ENCODE peak calls at places on chromosomes 5 and 9, in four cellular contexts. One of them, this sample, is unnamed. For H3K27me3, the result is how much of the 10 kb centered on the place peaks cover.

GRCh38 chr5:142922223-142922952 is 152.2 kb downstream of the ARHGAP26 start:
- DNase-seq in K562: peak
- DNase-seq in SK-N-SH: peak
- DNase-seq in GM12878: peak
- DNase-seq in this sample: peak

GRCh38 chr5:1324719-1325190 is 20.1 kb downstream of the CLPTM1L start:
- DNase-seq in K562: no peak
- DNase-seq in SK-N-SH: no peak
- DNase-seq in GM12878: no peak
- DNase-seq in this sample: no peak

GRCh38 chr5:41517909-41518308 is 7.5 kb upstream of the PLCXD3 start:
- DNase-seq in K562: no peak
- DNase-seq in SK-N-SH: no peak
- DNase-seq in GM12878: no peak
- DNase-seq in this sample: no peak

GRCh38 chr9:128554155-128554862 is 1.9 kb downstream of the SPTAN1 start:
- DNase-seq in K562: peak
- DNase-seq in SK-N-SH: peak
- DNase-seq in GM12878: peak
- DNase-seq in this sample: peak

GRCh38 chr9:104915049-104915448 is 12.9 kb downstream of the ABCA1 start:
- DNase-seq in K562: no peak
- DNase-seq in SK-N-SH: no peak
- DNase-seq in GM12878: no peak
- DNase-seq in this sample: no peak

GRCh38 chr5:155460501-155460931 is 447.0 kb downstream of the KIF4B start:
- DNase-seq in K562: no peak
- DNase-seq in SK-N-SH: no peak
- DNase-seq in GM12878: no peak
- DNase-seq in this sample: peak

GRCh38 chr9:108953983-108954574 is 19.9 kb downstream of the ABITRAM start:
- DNase-seq in K562: peak
- DNase-seq in SK-N-SH: peak
- DNase-seq in GM12878: no peak
- DNase-seq in this sample: peak

GRCh38 chr9:113738898-113739604 is 137.1 kb upstream of the ZNF618 start:
- DNase-seq in K562: no peak
- DNase-seq in SK-N-SH: peak
- DNase-seq in GM12878: no peak
- DNase-seq in this sample: no peak

GRCh38 chr5:143400541-143401252 is 2.8 kb downstream of the NR3C1 start:
- DNase-seq in K562: no peak
- DNase-seq in SK-N-SH: no peak
- DNase-seq in GM12878: no peak
- DNase-seq in this sample: no peak

GRCh38 chr5:160259341-160259740 is 30.0 kb downstream of the FABP6 start:
- DNase-seq in K562: no peak
- DNase-seq in SK-N-SH: no peak
- DNase-seq in GM12878: no peak
- DNase-seq in this sample: no peak

GRCh38 chr5:93163010-93163663 is 417.9 kb downstream of the NR2F1-AS1 start:
- DNase-seq in K562: no peak
- DNase-seq in SK-N-SH: no peak
- DNase-seq in GM12878: no peak
- DNase-seq in this sample: no peak

GRCh38 chr9:129751841-129752801 is 721 bp downstream of the PTGES start:
- DNase-seq in K562: no peak
- DNase-seq in SK-N-SH: peak
- DNase-seq in GM12878: no peak
- DNase-seq in this sample: no peak

GRCh38 chr9:89274838-89275237 is 36.2 kb upstream of the CKS2 start:
- DNase-seq in K562: no peak
- DNase-seq in SK-N-SH: no peak
- DNase-seq in GM12878: no peak
- DNase-seq in this sample: no peak

GRCh38 chr9:112110094-112110772 is 64.9 kb downstream of the SUSD1 start:
- DNase-seq in K562: no peak
- DNase-seq in SK-N-SH: no peak
- DNase-seq in GM12878: no peak
- DNase-seq in this sample: peak

GRCh38 chr9:114155263-114155966 is at the start of gene COL27A1:
- DNase-seq in K562: peak
- DNase-seq in SK-N-SH: peak
- DNase-seq in GM12878: no peak
- DNase-seq in this sample: peak

GRCh38 chr9:83473488-83473971 is 64.7 kb downstream of the FRMD3 start:
- DNase-seq in K562: no peak
- DNase-seq in SK-N-SH: no peak
- DNase-seq in GM12878: peak
- DNase-seq in this sample: no peak

GRCh38 chr9:89661391-89661949 is 56.7 kb downstream of the GADD45G start:
- DNase-seq in K562: no peak
- DNase-seq in SK-N-SH: no peak
- DNase-seq in GM12878: no peak
- DNase-seq in this sample: peak

GRCh38 chr5:76813982-76814562 is 4.8 kb upstream of the F2RL1 start:
- DNase-seq in K562: no peak
- DNase-seq in SK-N-SH: no peak
- DNase-seq in GM12878: no peak
- DNase-seq in this sample: peak

GRCh38 chr5:146731909-146732659 is 146.5 kb downstream of the PPP2R2B start:
- DNase-seq in K562: no peak
- DNase-seq in SK-N-SH: no peak
- DNase-seq in GM12878: no peak
- DNase-seq in this sample: no peak

GRCh38 chr9:134049236-134049635 is 18.6 kb downstream of the BRD3 start:
- DNase-seq in K562: no peak
- DNase-seq in SK-N-SH: no peak
- DNase-seq in GM12878: no peak
- DNase-seq in this sample: no peak

GRCh38 chr9:84659273-84659672 is 10.3 kb upstream of the NTRK2 start:
- DNase-seq in K562: no peak
- DNase-seq in SK-N-SH: no peak
- DNase-seq in GM12878: no peak
- DNase-seq in this sample: no peak

GRCh38 chr5:140342287-140342686 is 4.1 kb downstream of the HBEGF start:
- DNase-seq in K562: no peak
- DNase-seq in SK-N-SH: no peak
- DNase-seq in GM12878: peak
- DNase-seq in this sample: no peak

GRCh38 chr9:99039388-99040182 is 65.3 kb upstream of the TGFBR1 start:
- DNase-seq in K562: no peak
- DNase-seq in SK-N-SH: no peak
- DNase-seq in GM12878: no peak
- DNase-seq in this sample: no peak

GRCh38 chr5:164358531-164359259 is 853.3 kb downstream of the MAT2B start:
- DNase-seq in K562: peak
- DNase-seq in SK-N-SH: no peak
- DNase-seq in GM12878: no peak
- DNase-seq in this sample: no peak

GRCh38 chr9:89312154-89312616 is 1.2 kb downstream of the CKS2 start:
- DNase-seq in K562: no peak
- DNase-seq in SK-N-SH: peak
- DNase-seq in GM12878: no peak
- DNase-seq in this sample: no peak

GRCh38 chr5:151700816-151701215 is 14.1 kb upstream of the SPARC start:
- DNase-seq in K562: no peak
- DNase-seq in SK-N-SH: no peak
- DNase-seq in GM12878: peak
- DNase-seq in this sample: no peak

GRCh38 chr5:39616131-39616530 is 191.4 kb upstream of the DAB2 start:
- DNase-seq in K562: no peak
- DNase-seq in SK-N-SH: no peak
- DNase-seq in GM12878: no peak
- DNase-seq in this sample: no peak

GRCh38 chr9:92706218-92706940 is 36.4 kb upstream of the IPPK start:
- DNase-seq in K562: peak
- DNase-seq in SK-N-SH: no peak
- DNase-seq in GM12878: no peak
- DNase-seq in this sample: peak

GRCh38 chr9:117434568-117434967 is 19.7 kb upstream of the ASTN2 start:
- DNase-seq in K562: no peak
- DNase-seq in SK-N-SH: no peak
- DNase-seq in GM12878: no peak
- DNase-seq in this sample: no peak

GRCh38 chr9:70170151-70170795 is 88.5 kb upstream of the SMC5 start:
- DNase-seq in K562: no peak
- DNase-seq in SK-N-SH: no peak
- DNase-seq in GM12878: no peak
- DNase-seq in this sample: no peak

GRCh38 chr9:82490019-82490499 is 501.5 kb downstream of the SPATA31D1 start:
- DNase-seq in K562: no peak
- DNase-seq in SK-N-SH: no peak
- DNase-seq in GM12878: no peak
- DNase-seq in this sample: no peak

GRCh38 chr9:89549031-89549644 is 51.2 kb upstream of the SEMA4D start:
- DNase-seq in K562: peak
- DNase-seq in SK-N-SH: peak
- DNase-seq in GM12878: peak
- DNase-seq in this sample: peak

GRCh38 chr5:56829137-56829536 is 13.8 kb downstream of the MAP3K1 start:
- DNase-seq in K562: no peak
- DNase-seq in SK-N-SH: no peak
- DNase-seq in GM12878: no peak
- DNase-seq in this sample: no peak

GRCh38 chr5:123094227-123094918 is 5.3 kb downstream of the PRDM6 start:
- DNase-seq in K562: no peak
- DNase-seq in SK-N-SH: peak
- DNase-seq in GM12878: no peak
- DNase-seq in this sample: no peak

GRCh38 chr5:123091258-123091987 is 2.4 kb downstream of the PRDM6 start:
- DNase-seq in K562: no peak
- DNase-seq in SK-N-SH: no peak
- DNase-seq in GM12878: no peak
- DNase-seq in this sample: no peak

GRCh38 chr5:123093279-123094226 is 4.5 kb downstream of the PRDM6 start:
- DNase-seq in K562: no peak
- DNase-seq in SK-N-SH: peak
- DNase-seq in GM12878: no peak
- DNase-seq in this sample: no peak

GRCh38 chr5:123091988-123092583 is 3.0 kb downstream of the PRDM6 start:
- DNase-seq in K562: no peak
- DNase-seq in SK-N-SH: no peak
- DNase-seq in GM12878: no peak
- DNase-seq in this sample: no peak

GRCh38 chr5:123092696-123093095 is 3.7 kb downstream of the PRDM6 start:
- DNase-seq in K562: no peak
- DNase-seq in SK-N-SH: no peak
- DNase-seq in GM12878: no peak
- DNase-seq in this sample: no peak
- H3K27me3 ChIP-seq in K562: half or more
- H3K27me3 ChIP-seq in SK-N-SH: half or more
- H3K27me3 ChIP-seq in GM12878: under half
- H3K27me3 ChIP-seq in this sample: half or more

GRCh38 chr9:27545471-27545870 is 15.9 kb upstream of the MOB3B start:
- DNase-seq in K562: no peak
- DNase-seq in SK-N-SH: no peak
- DNase-seq in GM12878: no peak
- DNase-seq in this sample: no peak

GRCh38 chr9:27548055-27548741 is 18.6 kb upstream of the MOB3B start:
- DNase-seq in K562: no peak
- DNase-seq in SK-N-SH: peak
- DNase-seq in GM12878: no peak
- DNase-seq in this sample: no peak

GRCh38 chr9:27554712-27555111 is 18.6 kb downstream of the C9orf72 start:
- DNase-seq in K562: no peak
- DNase-seq in SK-N-SH: no peak
- DNase-seq in GM12878: no peak
- DNase-seq in this sample: no peak

GRCh38 chr9:27549196-27549737 is 19.7 kb upstream of the MOB3B start:
- DNase-seq in K562: no peak
- DNase-seq in SK-N-SH: no peak
- DNase-seq in GM12878: no peak
- DNase-seq in this sample: no peak
- TF ChIP-seq NFIC in K562: no peak
- TF ChIP-seq NFIC in SK-N-SH: peak
- TF ChIP-seq NFIC in GM12878: no peak
- TF ChIP-seq NFIC in this sample: no peak

GRCh38 chr5:176866913-176867312 is 32.2 kb downstream of the HK3 start:
- DNase-seq in K562: no peak
- DNase-seq in SK-N-SH: peak
- DNase-seq in GM12878: no peak
- DNase-seq in this sample: no peak

GRCh38 chr5:176868126-176868525 is 31.0 kb downstream of the HK3 start:
- DNase-seq in K562: no peak
- DNase-seq in SK-N-SH: no peak
- DNase-seq in GM12878: no peak
- DNase-seq in this sample: no peak

GRCh38 chr5:176868731-176869130 is 30.4 kb downstream of the HK3 start:
- DNase-seq in K562: no peak
- DNase-seq in SK-N-SH: no peak
- DNase-seq in GM12878: no peak
- DNase-seq in this sample: no peak

GRCh38 chr5:176869501-176870109 is 29.5 kb downstream of the HK3 start:
- DNase-seq in K562: no peak
- DNase-seq in SK-N-SH: no peak
- DNase-seq in GM12878: no peak
- DNase-seq in this sample: no peak

DNA sequence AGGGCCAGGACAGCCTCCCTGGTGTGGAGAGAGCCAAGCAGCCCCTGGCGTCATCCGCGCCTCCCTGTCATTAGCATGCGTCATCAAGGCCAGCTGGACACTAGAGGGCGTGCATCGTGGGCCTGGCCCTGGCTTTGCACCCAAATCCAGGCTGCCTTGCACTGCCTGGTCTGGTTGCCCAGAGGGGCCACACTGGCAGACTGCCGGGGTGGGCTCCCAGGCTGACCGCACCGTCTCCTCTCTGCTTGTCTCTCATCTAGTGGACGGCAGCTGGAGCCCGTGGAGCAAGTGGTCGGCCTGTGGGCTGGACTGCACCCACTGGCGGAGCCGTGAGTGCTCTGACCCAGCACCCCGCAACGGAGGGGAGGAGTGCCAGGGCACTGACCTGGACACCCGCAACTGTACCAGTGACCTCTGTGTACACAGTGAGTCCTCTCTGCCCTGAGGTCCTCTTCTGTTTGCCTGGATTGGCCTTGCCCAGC is 29.0 kb downstream of the HK3 start:
- DNase-seq in K562: peak
- DNase-seq in SK-N-SH: peak
- DNase-seq in GM12878: no peak
- DNase-seq in this sample: peak
- H3K27me3 ChIP-seq in K562: half or more
- H3K27me3 ChIP-seq in SK-N-SH: under half
- H3K27me3 ChIP-seq in GM12878: under half
- H3K27me3 ChIP-seq in this sample: half or more

DNA sequence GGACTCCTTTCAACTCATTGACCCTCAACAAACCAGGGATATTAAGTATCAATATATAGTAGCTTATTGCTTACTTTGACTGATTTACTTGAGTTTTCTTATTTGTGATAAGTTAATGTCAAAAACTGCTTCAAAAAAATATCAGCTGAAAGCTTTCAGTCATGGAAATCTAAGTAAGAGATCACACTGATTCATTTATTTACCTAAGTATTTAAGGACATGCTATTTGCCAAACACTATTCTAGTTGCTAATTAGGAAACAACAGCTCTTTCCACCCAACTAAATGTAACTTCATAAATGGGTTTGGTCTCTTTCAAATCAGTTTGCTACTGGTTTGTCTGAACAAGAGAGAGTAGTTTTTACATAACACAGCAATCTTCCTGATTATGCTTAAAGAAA is 48.2 kb downstream of the CHD1 start:
- DNase-seq in K562: no peak
- DNase-seq in SK-N-SH: no peak
- DNase-seq in GM12878: no peak
- DNase-seq in this sample: no peak
- TF ChIP-seq NFIC in K562: no peak
- TF ChIP-seq NFIC in SK-N-SH: no peak
- TF ChIP-seq NFIC in GM12878: no peak
- TF ChIP-seq NFIC in this sample: no peak

This sample was measured in HepG2.